ENCODE peak calls at places on chromosomes 1 and 21, in four cellular contexts. One of them, this sample, is unnamed.
A peak's percentile ranks its signal among the peaks of the same experiment; 100 is the strongest.

GRCh38 chr1:163072658-163073057 is 3.5 kb downstream of the RGS4 start:
- DNase-seq in BJ: no peak
- DNase-seq in Panc1: no peak
- DNase-seq in tibial nerve: no peak
- DNase-seq in this sample: no peak

GRCh38 chr1:182389619-182390047 is 2.0 kb downstream of the GLUL start:
- DNase-seq in BJ: no peak
- DNase-seq in Panc1: no peak
- DNase-seq in tibial nerve: no peak
- DNase-seq in this sample: no peak

GRCh38 chr21:42097860-42098259 is 26.7 kb downstream of the UMODL1 start:
- DNase-seq in BJ: peak; percentile 91
- DNase-seq in Panc1: peak; percentile 74
- DNase-seq in tibial nerve: no peak
- DNase-seq in this sample: peak; percentile 94

GRCh38 chr1:156801409-156802121 is 15.1 kb downstream of the SH2D2A start:
- DNase-seq in BJ: peak; percentile 90
- DNase-seq in Panc1: no peak
- DNase-seq in tibial nerve: no peak
- DNase-seq in this sample: peak; percentile 98

GRCh38 chr1:48810740-48811139 is 34.0 kb upstream of the BEND5 start:
- DNase-seq in BJ: no peak
- DNase-seq in Panc1: no peak
- DNase-seq in tibial nerve: no peak
- DNase-seq in this sample: peak; percentile 57

GRCh38 chr21:35641271-35642016 is 418.9 kb downstream of the SETD4 start:
- DNase-seq in BJ: peak; percentile 88
- DNase-seq in Panc1: no peak
- DNase-seq in tibial nerve: no peak
- DNase-seq in this sample: peak; percentile 80

GRCh38 chr1:221697924-221698425 is 43.9 kb downstream of the DUSP10 start:
- DNase-seq in BJ: no peak
- DNase-seq in Panc1: no peak
- DNase-seq in tibial nerve: no peak
- DNase-seq in this sample: peak; percentile 27

GRCh38 chr1:236206548-236206947 is 64.2 kb downstream of the GPR137B start:
- DNase-seq in BJ: no peak
- DNase-seq in Panc1: no peak
- DNase-seq in tibial nerve: no peak
- DNase-seq in this sample: no peak

GRCh38 chr1:154869351-154870116 is 547 bp downstream of the KCNN3 start:
- DNase-seq in BJ: no peak
- DNase-seq in Panc1: no peak
- DNase-seq in tibial nerve: no peak
- DNase-seq in this sample: no peak

GRCh38 chr1:218430346-218430745 is 85.2 kb downstream of the TGFB2 start:
- DNase-seq in BJ: no peak
- DNase-seq in Panc1: no peak
- DNase-seq in tibial nerve: no peak
- DNase-seq in this sample: no peak

GRCh38 chr1:152954436-152954835 is 7.4 kb downstream of the SPRR5 start:
- DNase-seq in BJ: no peak
- DNase-seq in Panc1: no peak
- DNase-seq in tibial nerve: no peak
- DNase-seq in this sample: no peak

GRCh38 chr1:152959273-152959672 is 11.2 kb upstream of the SPRR4 start:
- DNase-seq in BJ: no peak
- DNase-seq in Panc1: no peak
- DNase-seq in tibial nerve: no peak
- DNase-seq in this sample: no peak

GRCh38 chr1:152959801-152960451 is 10.5 kb upstream of the SPRR4 start:
- DNase-seq in BJ: no peak
- DNase-seq in Panc1: no peak
- DNase-seq in tibial nerve: no peak
- DNase-seq in this sample: no peak

GRCh38 chr1:152960452-152961044 is 9.9 kb upstream of the SPRR4 start:
- DNase-seq in BJ: no peak
- DNase-seq in Panc1: no peak
- DNase-seq in tibial nerve: no peak
- DNase-seq in this sample: no peak

DNA sequence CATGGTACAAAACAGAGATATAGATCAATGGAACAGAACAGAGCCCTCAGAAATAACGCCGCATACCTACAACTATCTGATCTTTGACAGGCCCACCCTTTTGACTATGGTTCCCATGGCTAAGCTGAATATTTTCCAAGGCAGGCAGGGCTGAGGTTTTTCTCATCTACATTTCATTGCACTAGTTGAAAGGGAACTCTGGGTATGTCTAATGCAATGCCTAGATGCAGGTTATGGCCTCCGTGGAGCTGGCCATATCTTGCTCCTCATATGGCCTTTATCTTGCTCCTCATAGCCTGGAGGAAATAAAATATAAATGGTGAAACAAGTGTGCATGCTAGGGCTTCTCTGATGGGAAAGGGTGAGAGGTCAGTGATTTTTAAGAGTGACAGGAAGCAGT is 10.6 kb downstream of the SPRR5 start:
- DNase-seq in BJ: no peak
- DNase-seq in Panc1: no peak
- DNase-seq in tibial nerve: no peak
- DNase-seq in this sample: no peak
- TF ChIP-seq CTCF in BJ: no peak
- TF ChIP-seq CTCF in Panc1: no peak
- TF ChIP-seq CTCF in tibial nerve: no peak
- TF ChIP-seq CTCF in this sample: no peak

GRCh38 chr1:229110986-229111385 is 159.9 kb upstream of the RAB4A start:
- DNase-seq in BJ: no peak
- DNase-seq in Panc1: no peak
- DNase-seq in tibial nerve: no peak
- DNase-seq in this sample: no peak

GRCh38 chr1:229107972-229108371 is 162.9 kb upstream of the RAB4A start:
- DNase-seq in BJ: no peak
- DNase-seq in Panc1: no peak
- DNase-seq in tibial nerve: no peak
- DNase-seq in this sample: no peak

GRCh38 chr1:229108598-229109201 is 162.2 kb upstream of the RAB4A start:
- DNase-seq in BJ: no peak
- DNase-seq in Panc1: no peak
- DNase-seq in tibial nerve: no peak
- DNase-seq in this sample: no peak

GRCh38 chr1:229107302-229107815 is 163.6 kb upstream of the RAB4A start:
- DNase-seq in BJ: no peak
- DNase-seq in Panc1: no peak
- DNase-seq in tibial nerve: no peak
- DNase-seq in this sample: no peak

GRCh38 chr1:229109320-229109761 is 161.6 kb upstream of the RAB4A start:
- DNase-seq in BJ: no peak
- DNase-seq in Panc1: no peak
- DNase-seq in tibial nerve: peak; percentile 23
- DNase-seq in this sample: no peak
- TF ChIP-seq CTCF in BJ: no peak
- TF ChIP-seq CTCF in Panc1: no peak
- TF ChIP-seq CTCF in tibial nerve: no peak
- TF ChIP-seq CTCF in this sample: no peak

GRCh38 chr1:18324246-18324645 is 156.5 kb upstream of the KLHDC7A start:
- DNase-seq in BJ: no peak
- DNase-seq in Panc1: no peak
- DNase-seq in tibial nerve: no peak
- DNase-seq in this sample: no peak
- TF ChIP-seq CTCF in BJ: no peak
- TF ChIP-seq CTCF in Panc1: peak; percentile 59
- TF ChIP-seq CTCF in tibial nerve: no peak
- TF ChIP-seq CTCF in this sample: no peak

GRCh38 chr1:93621246-93621645 is 60.4 kb downstream of the BCAR3 start:
- DNase-seq in BJ: no peak
- DNase-seq in Panc1: no peak
- DNase-seq in tibial nerve: no peak
- DNase-seq in this sample: no peak

GRCh38 chr1:93620841-93621210 is 60.8 kb downstream of the BCAR3 start:
- DNase-seq in BJ: no peak
- DNase-seq in Panc1: no peak
- DNase-seq in tibial nerve: no peak
- DNase-seq in this sample: no peak

GRCh38 chr1:93625582-93626327 is 55.9 kb downstream of the BCAR3 start:
- DNase-seq in BJ: peak; percentile 84
- DNase-seq in Panc1: no peak
- DNase-seq in tibial nerve: no peak
- DNase-seq in this sample: no peak

GRCh38 chr1:93623436-93623835 is 58.2 kb downstream of the BCAR3 start:
- DNase-seq in BJ: no peak
- DNase-seq in Panc1: no peak
- DNase-seq in tibial nerve: no peak
- DNase-seq in this sample: no peak

GRCh38 chr1:93623875-93624274 is 57.8 kb downstream of the BCAR3 start:
- DNase-seq in BJ: peak; percentile 64
- DNase-seq in Panc1: no peak
- DNase-seq in tibial nerve: no peak
- DNase-seq in this sample: no peak
- TF ChIP-seq CTCF in BJ: no peak
- TF ChIP-seq CTCF in Panc1: no peak
- TF ChIP-seq CTCF in tibial nerve: no peak
- TF ChIP-seq CTCF in this sample: no peak

GRCh38 chr1:158118713-158119402 is 61.8 kb upstream of the CD1D start:
- DNase-seq in BJ: no peak
- DNase-seq in Panc1: no peak
- DNase-seq in tibial nerve: no peak
- DNase-seq in this sample: no peak

GRCh38 chr1:158116768-158117167 is 63.9 kb upstream of the CD1D start:
- DNase-seq in BJ: no peak
- DNase-seq in Panc1: no peak
- DNase-seq in tibial nerve: no peak
- DNase-seq in this sample: no peak

GRCh38 chr1:158116311-158116710 is 64.4 kb upstream of the CD1D start:
- DNase-seq in BJ: no peak
- DNase-seq in Panc1: no peak
- DNase-seq in tibial nerve: no peak
- DNase-seq in this sample: no peak

GRCh38 chr1:158120254-158120653 is 60.4 kb upstream of the CD1D start:
- DNase-seq in BJ: no peak
- DNase-seq in Panc1: no peak
- DNase-seq in tibial nerve: no peak
- DNase-seq in this sample: no peak

DNA sequence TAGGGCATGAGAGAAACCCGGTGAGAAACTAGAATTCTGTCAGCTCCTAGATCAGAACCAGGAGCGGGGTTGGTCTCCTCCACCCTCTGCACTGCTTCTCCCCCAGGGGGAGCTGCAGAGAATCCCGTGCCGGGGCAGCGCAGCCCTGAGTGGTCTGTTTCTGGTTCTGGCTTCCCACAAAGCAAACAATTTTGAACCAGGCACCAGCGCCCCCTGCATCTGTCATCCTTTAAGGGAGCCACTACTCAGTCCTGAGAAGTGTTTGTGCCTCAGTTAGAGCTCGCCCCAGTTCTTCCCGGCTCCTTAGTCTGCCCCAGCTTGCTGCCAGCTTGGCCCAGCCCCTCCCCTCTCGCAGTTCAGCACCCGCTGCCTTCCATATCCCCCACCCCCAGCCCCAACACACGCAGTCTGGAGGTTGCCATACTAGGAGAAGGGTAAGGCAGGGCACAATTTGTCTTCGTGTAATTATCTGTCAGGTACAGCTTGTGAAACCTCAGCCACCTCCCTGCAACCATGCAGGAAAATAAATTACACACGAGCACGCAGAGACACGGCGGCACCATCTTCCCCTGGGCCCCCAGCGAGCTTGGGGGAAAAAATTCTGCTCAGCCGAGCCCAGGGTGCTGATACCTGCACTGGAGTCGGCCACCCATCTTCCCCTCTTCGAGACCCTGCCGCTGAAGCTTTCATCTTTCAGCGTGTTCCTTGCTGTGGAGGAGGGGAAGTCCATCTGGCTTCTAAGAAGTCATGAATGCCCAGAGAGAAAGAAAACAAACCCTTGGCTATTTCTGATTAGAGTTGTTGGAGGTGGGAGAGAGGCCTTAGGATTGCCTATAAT is 62.6 kb upstream of the CD1D start:
- DNase-seq in BJ: no peak
- DNase-seq in Panc1: no peak
- DNase-seq in tibial nerve: peak; percentile 27
- DNase-seq in this sample: no peak
- TF ChIP-seq CTCF in BJ: peak; percentile 71
- TF ChIP-seq CTCF in Panc1: peak; percentile 85
- TF ChIP-seq CTCF in tibial nerve: peak; percentile 65
- TF ChIP-seq CTCF in this sample: peak; percentile 65

GRCh38 chr21:17682924-17683323 is 70.2 kb upstream of the BTG3 start:
- DNase-seq in BJ: no peak
- DNase-seq in Panc1: no peak
- DNase-seq in tibial nerve: no peak
- DNase-seq in this sample: no peak
- TF ChIP-seq CTCF in BJ: no peak
- TF ChIP-seq CTCF in Panc1: no peak
- TF ChIP-seq CTCF in tibial nerve: no peak
- TF ChIP-seq CTCF in this sample: no peak

This sample was measured in AG09319.